ENCODE peak calls at places on chromosomes 11 and 22, in six cellular contexts. Q is dorsolateral prefrontal cortex, A is brain microvascular endothelial cell, T is substantia nigra, O is astrocyte of the spinal cord, U is testis. E is an unnamed sample.

GRCh38 chr11:60594998-60595637 is 79.9 kb downstream of the MS4A13 start:
- DNase-seq in Q (no peak), A (no peak), T (no peak), O (no peak), U (no peak), E (no peak)

GRCh38 chr11:19079643-19080440 is 19.3 kb upstream of the MRGPRX2 start:
- DNase-seq in Q (no peak), A (no peak), T (no peak), O (peak), U (no peak), E (peak)

GRCh38 chr11:67099841-67100324 is 19.2 kb upstream of the KDM2A start:
- DNase-seq in Q (no peak), A (no peak), T (no peak), O (no peak), U (no peak), E (no peak)

GRCh38 chr11:86802601-86803051 is 2.3 kb downstream of the PRSS23 start:
- DNase-seq in Q (no peak), A (no peak), T (no peak), O (peak), U (peak), E (no peak)

GRCh38 chr11:86151188-86152005 is 82.5 kb upstream of the PICALM start:
- DNase-seq in Q (peak), A (no peak), T (peak), O (peak), U (peak), E (peak)

GRCh38 chr11:44305643-44306468 is 4.1 kb downstream of the ALX4 start:
- DNase-seq in Q (no peak), A (peak), T (no peak), O (no peak), U (no peak), E (no peak)

GRCh38 chr22:47299879-47300697 is 537.6 kb downstream of the TBC1D22A start:
- DNase-seq in Q (no peak), A (no peak), T (no peak), O (no peak), U (no peak), E (no peak)

GRCh38 chr11:23010790-23011340 is 150.6 kb upstream of the CCDC179 start:
- DNase-seq in Q (no peak), A (no peak), T (no peak), O (no peak), U (no peak), E (no peak)

GRCh38 chr11:117669062-117669461 is 128.0 kb downstream of the DSCAML1 start:
- DNase-seq in Q (no peak), A (no peak), T (no peak), O (no peak), U (no peak), E (peak)

GRCh38 chr11:19237381-19237780 is 3.4 kb downstream of the E2F8 start:
- DNase-seq in Q (no peak), A (no peak), T (no peak), O (no peak), U (no peak), E (no peak)

GRCh38 chr22:18154821-18155390 is 4.9 kb downstream of the USP18 start:
- DNase-seq in Q (no peak), A (no peak), T (no peak), O (no peak), U (no peak), E (no peak)

GRCh38 chr11:72988796-72989195 is 153.3 kb downstream of the FCHSD2 start:
- DNase-seq in Q (no peak), A (no peak), T (no peak), O (no peak), U (no peak), E (no peak)

GRCh38 chr11:85737738-85738137 is 51.7 kb upstream of the CCDC89 start:
- DNase-seq in Q (no peak), A (no peak), T (no peak), O (no peak), U (no peak), E (no peak)

GRCh38 chr11:76918941-76919386 is 58.2 kb downstream of the ACER3 start:
- DNase-seq in Q (no peak), A (peak), T (no peak), O (peak), U (no peak), E (no peak)

GRCh38 chr11:78424334-78425270 is 7.0 kb upstream of the GAB2 start:
- DNase-seq in Q (no peak), A (no peak), T (no peak), O (no peak), U (no peak), E (no peak)

GRCh38 chr11:72578541-72578940 is 95.7 kb downstream of the PDE2A start:
- DNase-seq in Q (no peak), A (no peak), T (no peak), O (no peak), U (no peak), E (no peak)

GRCh38 chr11:27228232-27228631 is 134.8 kb downstream of the CCDC34 start:
- DNase-seq in Q (no peak), A (no peak), T (no peak), O (no peak), U (no peak), E (no peak)

GRCh38 chr11:112511271-112511670 is 250.6 kb upstream of the PLET1 start:
- DNase-seq in Q (no peak), A (no peak), T (no peak), O (no peak), U (no peak), E (no peak)

E was measured in head of caudate nucleus.